ENCODE peak calls at places on chromosomes 4 and X, in ten cellular contexts. One of them, this sample, is unnamed.

GRCh38 chr4:76473186-76473585 is 38.2 kb downstream of the SHROOM3 start:
- DNase-seq in HCT116: no peak
- DNase-seq in Karpas-422: no peak
- DNase-seq in endothelial cell of umbilical vein: no peak
- DNase-seq in mammary epithelial cell: peak; percentile 5
- DNase-seq in astrocyte: no peak
- DNase-seq in DND-41: no peak
- DNase-seq in fibroblast of lung: no peak
- DNase-seq in keratinocyte: no peak
- DNase-seq in PC-3: no peak
- DNase-seq in this sample: no peak

GRCh38 chrX:103413981-103414380 is 37.6 kb downstream of the BEX3 start:
- DNase-seq in PC-3: no peak
- DNase-seq in endothelial cell of umbilical vein: no peak
- DNase-seq in keratinocyte: no peak
- DNase-seq in DND-41: no peak
- DNase-seq in mammary epithelial cell: no peak
- DNase-seq in Karpas-422: no peak
- DNase-seq in astrocyte: no peak
- DNase-seq in fibroblast of lung: no peak
- DNase-seq in HCT116: no peak
- DNase-seq in this sample: no peak

GRCh38 chr4:123767801-123768200 is 371.2 kb downstream of the SPRY1 start:
- DNase-seq in DND-41: no peak
- DNase-seq in Karpas-422: no peak
- DNase-seq in astrocyte: no peak
- DNase-seq in endothelial cell of umbilical vein: no peak
- DNase-seq in mammary epithelial cell: no peak
- DNase-seq in HCT116: no peak
- DNase-seq in fibroblast of lung: peak; percentile 57
- DNase-seq in PC-3: no peak
- DNase-seq in keratinocyte: no peak
- DNase-seq in this sample: no peak

GRCh38 chr4:113574636-113575103 is 186.9 kb downstream of the CAMK2D start:
- DNase-seq in endothelial cell of umbilical vein: peak; percentile 88
- DNase-seq in HCT116: no peak
- DNase-seq in mammary epithelial cell: peak; percentile 11
- DNase-seq in fibroblast of lung: peak; percentile 80
- DNase-seq in astrocyte: peak; percentile 61
- DNase-seq in keratinocyte: no peak
- DNase-seq in Karpas-422: no peak
- DNase-seq in PC-3: no peak
- DNase-seq in DND-41: no peak
- DNase-seq in this sample: peak; percentile 71

GRCh38 chrX:39670281-39670680 is 427.5 kb downstream of the BCOR start:
- DNase-seq in fibroblast of lung: no peak
- DNase-seq in mammary epithelial cell: no peak
- DNase-seq in Karpas-422: no peak
- DNase-seq in DND-41: no peak
- DNase-seq in astrocyte: peak; percentile 26
- DNase-seq in keratinocyte: no peak
- DNase-seq in PC-3: no peak
- DNase-seq in endothelial cell of umbilical vein: no peak
- DNase-seq in HCT116: no peak
- DNase-seq in this sample: no peak

GRCh38 chr4:119099227-119099910 is 36.3 kb upstream of the MYOZ2 start:
- DNase-seq in Karpas-422: no peak
- DNase-seq in endothelial cell of umbilical vein: no peak
- DNase-seq in PC-3: peak; percentile 32
- DNase-seq in HCT116: no peak
- DNase-seq in DND-41: no peak
- DNase-seq in keratinocyte: no peak
- DNase-seq in mammary epithelial cell: peak; percentile 66
- DNase-seq in astrocyte: peak; percentile 63
- DNase-seq in fibroblast of lung: peak; percentile 57
- DNase-seq in this sample: no peak

GRCh38 chr4:56183344-56183959 is 203.8 kb downstream of the AASDH start:
- DNase-seq in DND-41: no peak
- DNase-seq in endothelial cell of umbilical vein: peak; percentile 10
- DNase-seq in PC-3: no peak
- DNase-seq in HCT116: no peak
- DNase-seq in astrocyte: no peak
- DNase-seq in keratinocyte: no peak
- DNase-seq in fibroblast of lung: no peak
- DNase-seq in Karpas-422: peak; percentile 59
- DNase-seq in mammary epithelial cell: no peak
- DNase-seq in this sample: no peak

GRCh38 chrX:54695816-54696487 is 102.1 kb downstream of the ITIH6 start:
- DNase-seq in HCT116: no peak
- DNase-seq in endothelial cell of umbilical vein: no peak
- DNase-seq in mammary epithelial cell: no peak
- DNase-seq in astrocyte: no peak
- DNase-seq in Karpas-422: peak; percentile 63
- DNase-seq in fibroblast of lung: no peak
- DNase-seq in PC-3: peak; percentile 39
- DNase-seq in keratinocyte: no peak
- DNase-seq in DND-41: no peak
- DNase-seq in this sample: no peak

GRCh38 chr4:4637710-4638109 is 95.9 kb upstream of the STX18 start:
- DNase-seq in DND-41: no peak
- DNase-seq in fibroblast of lung: no peak
- DNase-seq in Karpas-422: no peak
- DNase-seq in astrocyte: no peak
- DNase-seq in PC-3: peak; percentile 39
- DNase-seq in endothelial cell of umbilical vein: no peak
- DNase-seq in keratinocyte: no peak
- DNase-seq in mammary epithelial cell: no peak
- DNase-seq in HCT116: peak; percentile 21
- DNase-seq in this sample: no peak

GRCh38 chrX:39859991-39860861 is 237.5 kb downstream of the BCOR start:
- DNase-seq in Karpas-422: peak; percentile 41
- DNase-seq in PC-3: peak; percentile 73
- DNase-seq in DND-41: peak; percentile 79
- DNase-seq in mammary epithelial cell: peak; percentile 57
- DNase-seq in keratinocyte: peak; percentile 26
- DNase-seq in fibroblast of lung: peak; percentile 51
- DNase-seq in astrocyte: peak; percentile 91
- DNase-seq in HCT116: peak; percentile 27
- DNase-seq in endothelial cell of umbilical vein: peak; percentile 81
- DNase-seq in this sample: no peak

GRCh38 chr4:68373513-68373912 is 23.6 kb upstream of the YTHDC1 start:
- DNase-seq in Karpas-422: no peak
- DNase-seq in fibroblast of lung: peak; percentile 80
- DNase-seq in PC-3: no peak
- DNase-seq in keratinocyte: no peak
- DNase-seq in mammary epithelial cell: no peak
- DNase-seq in HCT116: no peak
- DNase-seq in astrocyte: peak; percentile 76
- DNase-seq in DND-41: no peak
- DNase-seq in endothelial cell of umbilical vein: peak; percentile 82
- DNase-seq in this sample: no peak
- H3K4me3 ChIP-seq in Karpas-422: no peak overlapping the region
- H3K4me3 ChIP-seq in fibroblast of lung: peak overlapping the region; percentile 22
- H3K4me3 ChIP-seq in PC-3: no peak overlapping the region
- H3K4me3 ChIP-seq in keratinocyte: peak overlapping the region; percentile 36
- H3K4me3 ChIP-seq in mammary epithelial cell: peak overlapping the region; percentile 4
- H3K4me3 ChIP-seq in HCT116: no peak overlapping the region
- H3K4me3 ChIP-seq in astrocyte: peak overlapping the region; percentile 30
- H3K4me3 ChIP-seq in DND-41: no peak overlapping the region
- H3K4me3 ChIP-seq in endothelial cell of umbilical vein: peak overlapping the region; percentile 19
- H3K4me3 ChIP-seq in this sample: no peak overlapping the region

GRCh38 chrX:2450681-2451080 is 50.1 kb downstream of the DHRSX start:
- DNase-seq in PC-3: no peak
- DNase-seq in mammary epithelial cell: no peak
- DNase-seq in DND-41: no peak
- DNase-seq in HCT116: no peak
- DNase-seq in endothelial cell of umbilical vein: no peak
- DNase-seq in keratinocyte: no peak
- DNase-seq in astrocyte: no peak
- DNase-seq in fibroblast of lung: no peak
- DNase-seq in Karpas-422: no peak
- DNase-seq in this sample: no peak
- H3K9ac ChIP-seq in PC-3: no peak overlapping the region
- H3K9ac ChIP-seq in mammary epithelial cell: no peak overlapping the region
- H3K9ac ChIP-seq in DND-41: no peak overlapping the region
- H3K9ac ChIP-seq in HCT116: peak overlapping the region; percentile 62
- H3K9ac ChIP-seq in endothelial cell of umbilical vein: no peak overlapping the region
- H3K9ac ChIP-seq in keratinocyte: no peak overlapping the region
- H3K9ac ChIP-seq in astrocyte: no peak overlapping the region
- H3K9ac ChIP-seq in fibroblast of lung: no peak overlapping the region
- H3K9ac ChIP-seq in Karpas-422: no peak overlapping the region
- H3K9ac ChIP-seq in this sample: no peak overlapping the region

GRCh38 chr4:10093273-10093621 is 23.4 kb downstream of the WDR1 start:
- DNase-seq in mammary epithelial cell: no peak
- DNase-seq in DND-41: no peak
- DNase-seq in HCT116: no peak
- DNase-seq in fibroblast of lung: no peak
- DNase-seq in astrocyte: no peak
- DNase-seq in PC-3: no peak
- DNase-seq in endothelial cell of umbilical vein: no peak
- DNase-seq in keratinocyte: no peak
- DNase-seq in Karpas-422: no peak
- DNase-seq in this sample: no peak
- H3K27ac ChIP-seq in mammary epithelial cell: no peak overlapping the region
- H3K27ac ChIP-seq in DND-41: no peak overlapping the region
- H3K27ac ChIP-seq in HCT116: no peak overlapping the region
- H3K27ac ChIP-seq in fibroblast of lung: peak overlapping the region; percentile 55
- H3K27ac ChIP-seq in astrocyte: peak overlapping the region; percentile 97
- H3K27ac ChIP-seq in PC-3: no peak overlapping the region
- H3K27ac ChIP-seq in endothelial cell of umbilical vein: peak overlapping the region; percentile 53
- H3K27ac ChIP-seq in keratinocyte: peak overlapping the region; percentile 13
- H3K27ac ChIP-seq in Karpas-422: no peak overlapping the region
- H3K27ac ChIP-seq in this sample: peak overlapping the region; percentile 85

GRCh38 chrX:119999087-119999634 is 55.6 kb upstream of the NKAP start:
- DNase-seq in fibroblast of lung: no peak
- DNase-seq in mammary epithelial cell: no peak
- DNase-seq in endothelial cell of umbilical vein: no peak
- DNase-seq in HCT116: no peak
- DNase-seq in astrocyte: no peak
- DNase-seq in Karpas-422: no peak
- DNase-seq in keratinocyte: no peak
- DNase-seq in DND-41: no peak
- DNase-seq in PC-3: no peak
- DNase-seq in this sample: no peak

GRCh38 chrX:120000490-120001246 is 57.1 kb upstream of the NKAP start:
- DNase-seq in endothelial cell of umbilical vein: no peak
- DNase-seq in mammary epithelial cell: no peak
- DNase-seq in astrocyte: no peak
- DNase-seq in PC-3: peak; percentile 55
- DNase-seq in Karpas-422: no peak
- DNase-seq in fibroblast of lung: no peak
- DNase-seq in DND-41: no peak
- DNase-seq in keratinocyte: no peak
- DNase-seq in HCT116: no peak
- DNase-seq in this sample: no peak

GRCh38 chrX:119996600-119997524 is 53.3 kb upstream of the NKAP start:
- DNase-seq in PC-3: no peak
- DNase-seq in astrocyte: no peak
- DNase-seq in fibroblast of lung: no peak
- DNase-seq in DND-41: no peak
- DNase-seq in HCT116: no peak
- DNase-seq in mammary epithelial cell: no peak
- DNase-seq in keratinocyte: no peak
- DNase-seq in Karpas-422: no peak
- DNase-seq in endothelial cell of umbilical vein: no peak
- DNase-seq in this sample: no peak

GRCh38 chrX:119997570-119997969 is 54.0 kb upstream of the NKAP start:
- DNase-seq in HCT116: no peak
- DNase-seq in keratinocyte: no peak
- DNase-seq in fibroblast of lung: no peak
- DNase-seq in mammary epithelial cell: no peak
- DNase-seq in endothelial cell of umbilical vein: no peak
- DNase-seq in DND-41: no peak
- DNase-seq in astrocyte: no peak
- DNase-seq in Karpas-422: peak; percentile 49
- DNase-seq in PC-3: no peak
- DNase-seq in this sample: no peak

DNA sequence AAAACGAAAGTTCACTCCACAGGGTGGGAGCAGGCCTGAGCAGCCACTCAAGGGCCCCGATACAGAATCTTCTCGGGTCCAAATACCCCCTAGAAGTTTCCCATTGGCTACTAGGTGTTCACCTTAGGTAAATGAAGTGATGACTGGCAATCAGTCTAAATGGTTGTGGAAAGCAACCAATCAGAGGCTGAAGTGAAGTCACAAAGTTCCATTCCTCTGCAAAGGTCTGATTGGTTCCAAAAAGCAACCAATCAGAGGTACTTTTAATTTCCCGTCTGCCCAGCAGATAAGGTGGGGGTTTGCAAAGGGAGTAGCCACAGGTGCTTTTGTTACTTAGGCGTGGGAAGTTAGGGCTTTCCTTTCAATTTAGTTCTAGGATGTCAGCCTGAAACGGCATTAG is 58.2 kb upstream of the NKAP start:
- DNase-seq in fibroblast of lung: no peak
- DNase-seq in HCT116: no peak
- DNase-seq in PC-3: no peak
- DNase-seq in Karpas-422: no peak
- DNase-seq in astrocyte: no peak
- DNase-seq in mammary epithelial cell: no peak
- DNase-seq in endothelial cell of umbilical vein: no peak
- DNase-seq in keratinocyte: no peak
- DNase-seq in DND-41: no peak
- DNase-seq in this sample: no peak
- H3K4me3 ChIP-seq in fibroblast of lung: no peak overlapping the region
- H3K4me3 ChIP-seq in HCT116: no peak overlapping the region
- H3K4me3 ChIP-seq in PC-3: no peak overlapping the region
- H3K4me3 ChIP-seq in Karpas-422: no peak overlapping the region
- H3K4me3 ChIP-seq in astrocyte: no peak overlapping the region
- H3K4me3 ChIP-seq in mammary epithelial cell: no peak overlapping the region
- H3K4me3 ChIP-seq in endothelial cell of umbilical vein: no peak overlapping the region
- H3K4me3 ChIP-seq in keratinocyte: no peak overlapping the region
- H3K4me3 ChIP-seq in DND-41: no peak overlapping the region
- H3K4me3 ChIP-seq in this sample: no peak overlapping the region

GRCh38 chr4:128220286-128221235 is 67.1 kb downstream of the PGRMC2 start:
- DNase-seq in mammary epithelial cell: peak; percentile 42
- DNase-seq in DND-41: no peak
- DNase-seq in fibroblast of lung: peak; percentile 74
- DNase-seq in endothelial cell of umbilical vein: peak; percentile 70
- DNase-seq in HCT116: peak; percentile 36
- DNase-seq in astrocyte: peak; percentile 87
- DNase-seq in keratinocyte: no peak
- DNase-seq in Karpas-422: peak; percentile 81
- DNase-seq in PC-3: peak; percentile 63
- DNase-seq in this sample: peak; percentile 18
- H3K9ac ChIP-seq in mammary epithelial cell: no peak overlapping the region
- H3K9ac ChIP-seq in DND-41: no peak overlapping the region
- H3K9ac ChIP-seq in fibroblast of lung: no peak overlapping the region
- H3K9ac ChIP-seq in endothelial cell of umbilical vein: no peak overlapping the region
- H3K9ac ChIP-seq in HCT116: no peak overlapping the region
- H3K9ac ChIP-seq in astrocyte: peak overlapping the region; percentile 42
- H3K9ac ChIP-seq in keratinocyte: no peak overlapping the region
- H3K9ac ChIP-seq in Karpas-422: no peak overlapping the region
- H3K9ac ChIP-seq in PC-3: no peak overlapping the region
- H3K9ac ChIP-seq in this sample: no peak overlapping the region

GRCh38 chr4:75135068-75135825 is 202.3 kb downstream of the PARM1 start:
- DNase-seq in mammary epithelial cell: no peak
- DNase-seq in HCT116: no peak
- DNase-seq in DND-41: no peak
- DNase-seq in PC-3: no peak
- DNase-seq in endothelial cell of umbilical vein: no peak
- DNase-seq in fibroblast of lung: no peak
- DNase-seq in keratinocyte: no peak
- DNase-seq in Karpas-422: peak; percentile 54
- DNase-seq in astrocyte: no peak
- DNase-seq in this sample: no peak
- H3K27ac ChIP-seq in mammary epithelial cell: no peak overlapping the region
- H3K27ac ChIP-seq in HCT116: no peak overlapping the region
- H3K27ac ChIP-seq in DND-41: no peak overlapping the region
- H3K27ac ChIP-seq in PC-3: no peak overlapping the region
- H3K27ac ChIP-seq in endothelial cell of umbilical vein: no peak overlapping the region
- H3K27ac ChIP-seq in fibroblast of lung: no peak overlapping the region
- H3K27ac ChIP-seq in keratinocyte: no peak overlapping the region
- H3K27ac ChIP-seq in Karpas-422: no peak overlapping the region
- H3K27ac ChIP-seq in astrocyte: no peak overlapping the region
- H3K27ac ChIP-seq in this sample: no peak overlapping the region

This sample was measured in SK-N-MC.